ENCODE peak calls at places on chromosome 22, in ten cellular contexts. One of them, this sample, is unnamed.

GRCh38 chr22:35258144-35258988 is 1.1 kb downstream of the HMGXB4 start:
- DNase-seq in activated naive CD4-positive, alpha-beta T cell treated with anti-CD3 and anti-CD28 coated beads, Interleukin-2, amount 10 ng/mL, durations not matched to agents 7 days and 5 days: no peak
- DNase-seq in SK-N-SH: peak; percentile 48
- DNase-seq in tibial nerve: peak; percentile 6
- DNase-seq in iPS DF 6.9: no peak
- DNase-seq in stimulated activated naive CD8-positive, alpha-beta T cell treated with anti-CD3 and anti-CD28 coated beads, Interleukin-15, amount 100 ng/mL, for 72 hours: no peak
- DNase-seq in DMS153: no peak
- DNase-seq in Calu3: peak; percentile 7
- DNase-seq in NB4: peak; percentile 34
- DNase-seq in NAMALWA: no peak
- DNase-seq in this sample: no peak

GRCh38 chr22:34036936-34037335 is 116.7 kb upstream of the LARGE1 start:
- DNase-seq in SK-N-SH: no peak
- DNase-seq in NAMALWA: peak; percentile 15
- DNase-seq in NB4: peak; percentile 28
- DNase-seq in stimulated activated naive CD8-positive, alpha-beta T cell treated with anti-CD3 and anti-CD28 coated beads, Interleukin-15, amount 100 ng/mL, for 72 hours: no peak
- DNase-seq in Calu3: no peak
- DNase-seq in DMS153: no peak
- DNase-seq in iPS DF 6.9: no peak
- DNase-seq in tibial nerve: no peak
- DNase-seq in activated naive CD4-positive, alpha-beta T cell treated with anti-CD3 and anti-CD28 coated beads, Interleukin-2, amount 10 ng/mL, durations not matched to agents 7 days and 5 days: no peak
- DNase-seq in this sample: no peak

GRCh38 chr22:42169055-42169469 is 38.5 kb upstream of the CYP2D6 start:
- DNase-seq in iPS DF 6.9: peak; percentile 64
- DNase-seq in tibial nerve: peak; percentile 81
- DNase-seq in stimulated activated naive CD8-positive, alpha-beta T cell treated with anti-CD3 and anti-CD28 coated beads, Interleukin-15, amount 100 ng/mL, for 72 hours: peak; percentile 75
- DNase-seq in NAMALWA: peak; percentile 85
- DNase-seq in NB4: peak; percentile 78
- DNase-seq in Calu3: peak; percentile 85
- DNase-seq in activated naive CD4-positive, alpha-beta T cell treated with anti-CD3 and anti-CD28 coated beads, Interleukin-2, amount 10 ng/mL, durations not matched to agents 7 days and 5 days: peak; percentile 78
- DNase-seq in SK-N-SH: peak; percentile 84
- DNase-seq in DMS153: peak; percentile 24
- DNase-seq in this sample: peak; percentile 74

GRCh38 chr22:42261266-42261665 is 9.2 kb downstream of the TCF20 start:
- DNase-seq in DMS153: no peak
- DNase-seq in Calu3: no peak
- DNase-seq in NB4: no peak
- DNase-seq in activated naive CD4-positive, alpha-beta T cell treated with anti-CD3 and anti-CD28 coated beads, Interleukin-2, amount 10 ng/mL, durations not matched to agents 7 days and 5 days: no peak
- DNase-seq in iPS DF 6.9: no peak
- DNase-seq in stimulated activated naive CD8-positive, alpha-beta T cell treated with anti-CD3 and anti-CD28 coated beads, Interleukin-15, amount 100 ng/mL, for 72 hours: no peak
- DNase-seq in SK-N-SH: no peak
- DNase-seq in NAMALWA: no peak
- DNase-seq in tibial nerve: no peak
- DNase-seq in this sample: no peak

GRCh38 chr22:24327827-24328226 is 57.2 kb downstream of the SPECC1L start:
- DNase-seq in Calu3: no peak
- DNase-seq in SK-N-SH: no peak
- DNase-seq in tibial nerve: no peak
- DNase-seq in iPS DF 6.9: no peak
- DNase-seq in activated naive CD4-positive, alpha-beta T cell treated with anti-CD3 and anti-CD28 coated beads, Interleukin-2, amount 10 ng/mL, durations not matched to agents 7 days and 5 days: no peak
- DNase-seq in NB4: peak; percentile 8
- DNase-seq in NAMALWA: no peak
- DNase-seq in stimulated activated naive CD8-positive, alpha-beta T cell treated with anti-CD3 and anti-CD28 coated beads, Interleukin-15, amount 100 ng/mL, for 72 hours: no peak
- DNase-seq in DMS153: no peak
- DNase-seq in this sample: no peak

GRCh38 chr22:27443315-27443714 is 358.2 kb downstream of the MN1 start:
- DNase-seq in activated naive CD4-positive, alpha-beta T cell treated with anti-CD3 and anti-CD28 coated beads, Interleukin-2, amount 10 ng/mL, durations not matched to agents 7 days and 5 days: no peak
- DNase-seq in iPS DF 6.9: no peak
- DNase-seq in NB4: no peak
- DNase-seq in DMS153: no peak
- DNase-seq in NAMALWA: no peak
- DNase-seq in tibial nerve: no peak
- DNase-seq in Calu3: no peak
- DNase-seq in stimulated activated naive CD8-positive, alpha-beta T cell treated with anti-CD3 and anti-CD28 coated beads, Interleukin-15, amount 100 ng/mL, for 72 hours: no peak
- DNase-seq in SK-N-SH: no peak
- DNase-seq in this sample: no peak

GRCh38 chr22:32050678-32051515 is 7.8 kb downstream of the SLC5A1 start:
- DNase-seq in NB4: peak; percentile 93
- DNase-seq in stimulated activated naive CD8-positive, alpha-beta T cell treated with anti-CD3 and anti-CD28 coated beads, Interleukin-15, amount 100 ng/mL, for 72 hours: peak; percentile 93
- DNase-seq in NAMALWA: no peak
- DNase-seq in Calu3: peak; percentile 79
- DNase-seq in tibial nerve: peak; percentile 22
- DNase-seq in SK-N-SH: no peak
- DNase-seq in activated naive CD4-positive, alpha-beta T cell treated with anti-CD3 and anti-CD28 coated beads, Interleukin-2, amount 10 ng/mL, durations not matched to agents 7 days and 5 days: peak; percentile 56
- DNase-seq in DMS153: peak; percentile 84
- DNase-seq in iPS DF 6.9: no peak
- DNase-seq in this sample: peak; percentile 52

GRCh38 chr22:43272869-43273318 is 70.3 kb downstream of the SCUBE1 start:
- DNase-seq in iPS DF 6.9: no peak
- DNase-seq in tibial nerve: no peak
- DNase-seq in SK-N-SH: no peak
- DNase-seq in NAMALWA: no peak
- DNase-seq in Calu3: no peak
- DNase-seq in NB4: no peak
- DNase-seq in stimulated activated naive CD8-positive, alpha-beta T cell treated with anti-CD3 and anti-CD28 coated beads, Interleukin-15, amount 100 ng/mL, for 72 hours: no peak
- DNase-seq in activated naive CD4-positive, alpha-beta T cell treated with anti-CD3 and anti-CD28 coated beads, Interleukin-2, amount 10 ng/mL, durations not matched to agents 7 days and 5 days: no peak
- DNase-seq in DMS153: no peak
- DNase-seq in this sample: no peak

GRCh38 chr22:21009638-21010425 is 5.1 kb upstream of the P2RX6 start:
- DNase-seq in NAMALWA: peak; percentile 63
- DNase-seq in Calu3: peak; percentile 47
- DNase-seq in stimulated activated naive CD8-positive, alpha-beta T cell treated with anti-CD3 and anti-CD28 coated beads, Interleukin-15, amount 100 ng/mL, for 72 hours: no peak
- DNase-seq in activated naive CD4-positive, alpha-beta T cell treated with anti-CD3 and anti-CD28 coated beads, Interleukin-2, amount 10 ng/mL, durations not matched to agents 7 days and 5 days: peak; percentile 74
- DNase-seq in iPS DF 6.9: peak; percentile 39
- DNase-seq in SK-N-SH: no peak
- DNase-seq in NB4: peak; percentile 77
- DNase-seq in tibial nerve: no peak
- DNase-seq in DMS153: no peak
- DNase-seq in this sample: peak; percentile 49

GRCh38 chr22:42320463-42321416 is 50.3 kb upstream of the TCF20 start:
- DNase-seq in Calu3: no peak
- DNase-seq in NAMALWA: no peak
- DNase-seq in activated naive CD4-positive, alpha-beta T cell treated with anti-CD3 and anti-CD28 coated beads, Interleukin-2, amount 10 ng/mL, durations not matched to agents 7 days and 5 days: no peak
- DNase-seq in stimulated activated naive CD8-positive, alpha-beta T cell treated with anti-CD3 and anti-CD28 coated beads, Interleukin-15, amount 100 ng/mL, for 72 hours: no peak
- DNase-seq in DMS153: peak; percentile 66
- DNase-seq in tibial nerve: no peak
- DNase-seq in SK-N-SH: no peak
- DNase-seq in iPS DF 6.9: no peak
- DNase-seq in NB4: no peak
- DNase-seq in this sample: no peak

GRCh38 chr22:30204742-30205111 is 41.8 kb downstream of the LIF start:
- DNase-seq in NAMALWA: no peak
- DNase-seq in NB4: no peak
- DNase-seq in SK-N-SH: peak; percentile 80
- DNase-seq in activated naive CD4-positive, alpha-beta T cell treated with anti-CD3 and anti-CD28 coated beads, Interleukin-2, amount 10 ng/mL, durations not matched to agents 7 days and 5 days: peak; percentile 5
- DNase-seq in tibial nerve: no peak
- DNase-seq in stimulated activated naive CD8-positive, alpha-beta T cell treated with anti-CD3 and anti-CD28 coated beads, Interleukin-15, amount 100 ng/mL, for 72 hours: no peak
- DNase-seq in Calu3: no peak
- DNase-seq in iPS DF 6.9: no peak
- DNase-seq in DMS153: no peak
- DNase-seq in this sample: no peak

GRCh38 chr22:43230983-43231723 is 44.2 kb upstream of the TTLL12 start:
- DNase-seq in stimulated activated naive CD8-positive, alpha-beta T cell treated with anti-CD3 and anti-CD28 coated beads, Interleukin-15, amount 100 ng/mL, for 72 hours: peak; percentile 65
- DNase-seq in NAMALWA: peak; percentile 75
- DNase-seq in SK-N-SH: peak; percentile 79
- DNase-seq in iPS DF 6.9: peak; percentile 76
- DNase-seq in DMS153: peak; percentile 47
- DNase-seq in activated naive CD4-positive, alpha-beta T cell treated with anti-CD3 and anti-CD28 coated beads, Interleukin-2, amount 10 ng/mL, durations not matched to agents 7 days and 5 days: peak; percentile 80
- DNase-seq in Calu3: peak; percentile 81
- DNase-seq in NB4: peak; percentile 68
- DNase-seq in tibial nerve: peak; percentile 43
- DNase-seq in this sample: peak; percentile 64

GRCh38 chr22:42273855-42274451 is 3.5 kb upstream of the TCF20 start:
- DNase-seq in Calu3: no peak
- DNase-seq in iPS DF 6.9: no peak
- DNase-seq in activated naive CD4-positive, alpha-beta T cell treated with anti-CD3 and anti-CD28 coated beads, Interleukin-2, amount 10 ng/mL, durations not matched to agents 7 days and 5 days: no peak
- DNase-seq in DMS153: no peak
- DNase-seq in SK-N-SH: no peak
- DNase-seq in NAMALWA: no peak
- DNase-seq in tibial nerve: no peak
- DNase-seq in stimulated activated naive CD8-positive, alpha-beta T cell treated with anti-CD3 and anti-CD28 coated beads, Interleukin-15, amount 100 ng/mL, for 72 hours: no peak
- DNase-seq in NB4: peak; percentile 53
- DNase-seq in this sample: no peak

GRCh38 chr22:44063462-44064371 is 39.6 kb downstream of the PARVB start:
- DNase-seq in NAMALWA: no peak
- DNase-seq in DMS153: no peak
- DNase-seq in tibial nerve: no peak
- DNase-seq in stimulated activated naive CD8-positive, alpha-beta T cell treated with anti-CD3 and anti-CD28 coated beads, Interleukin-15, amount 100 ng/mL, for 72 hours: no peak
- DNase-seq in NB4: peak; percentile 37
- DNase-seq in iPS DF 6.9: no peak
- DNase-seq in activated naive CD4-positive, alpha-beta T cell treated with anti-CD3 and anti-CD28 coated beads, Interleukin-2, amount 10 ng/mL, durations not matched to agents 7 days and 5 days: no peak
- DNase-seq in SK-N-SH: no peak
- DNase-seq in Calu3: no peak
- DNase-seq in this sample: no peak

GRCh38 chr22:21865041-21865440 is 2.4 kb downstream of the MAPK1 start:
- DNase-seq in NAMALWA: no peak
- DNase-seq in tibial nerve: peak; percentile 83
- DNase-seq in stimulated activated naive CD8-positive, alpha-beta T cell treated with anti-CD3 and anti-CD28 coated beads, Interleukin-15, amount 100 ng/mL, for 72 hours: peak; percentile 32
- DNase-seq in DMS153: no peak
- DNase-seq in SK-N-SH: peak; percentile 54
- DNase-seq in activated naive CD4-positive, alpha-beta T cell treated with anti-CD3 and anti-CD28 coated beads, Interleukin-2, amount 10 ng/mL, durations not matched to agents 7 days and 5 days: no peak
- DNase-seq in Calu3: no peak
- DNase-seq in NB4: peak; percentile 22
- DNase-seq in iPS DF 6.9: no peak
- DNase-seq in this sample: peak; percentile 42

GRCh38 chr22:48979482-48979881 is 848.2 kb downstream of the BRD1 start:
- DNase-seq in stimulated activated naive CD8-positive, alpha-beta T cell treated with anti-CD3 and anti-CD28 coated beads, Interleukin-15, amount 100 ng/mL, for 72 hours: no peak
- DNase-seq in tibial nerve: no peak
- DNase-seq in Calu3: no peak
- DNase-seq in SK-N-SH: no peak
- DNase-seq in DMS153: peak; percentile 82
- DNase-seq in NB4: peak; percentile 22
- DNase-seq in activated naive CD4-positive, alpha-beta T cell treated with anti-CD3 and anti-CD28 coated beads, Interleukin-2, amount 10 ng/mL, durations not matched to agents 7 days and 5 days: no peak
- DNase-seq in NAMALWA: peak; percentile 22
- DNase-seq in iPS DF 6.9: no peak
- DNase-seq in this sample: no peak

GRCh38 chr22:45320326-45320976 is 10.7 kb downstream of the FAM118A start:
- DNase-seq in SK-N-SH: no peak
- DNase-seq in NAMALWA: no peak
- DNase-seq in activated naive CD4-positive, alpha-beta T cell treated with anti-CD3 and anti-CD28 coated beads, Interleukin-2, amount 10 ng/mL, durations not matched to agents 7 days and 5 days: no peak
- DNase-seq in stimulated activated naive CD8-positive, alpha-beta T cell treated with anti-CD3 and anti-CD28 coated beads, Interleukin-15, amount 100 ng/mL, for 72 hours: peak; percentile 31
- DNase-seq in tibial nerve: peak; percentile 28
- DNase-seq in NB4: no peak
- DNase-seq in Calu3: no peak
- DNase-seq in iPS DF 6.9: no peak
- DNase-seq in DMS153: no peak
- DNase-seq in this sample: no peak

GRCh38 chr22:36144886-36145541 is 15.5 kb downstream of the APOL3 start:
- DNase-seq in NAMALWA: peak; percentile 53
- DNase-seq in SK-N-SH: peak; percentile 57
- DNase-seq in tibial nerve: peak; percentile 55
- DNase-seq in stimulated activated naive CD8-positive, alpha-beta T cell treated with anti-CD3 and anti-CD28 coated beads, Interleukin-15, amount 100 ng/mL, for 72 hours: no peak
- DNase-seq in Calu3: peak; percentile 61
- DNase-seq in DMS153: peak; percentile 72
- DNase-seq in iPS DF 6.9: peak; percentile 39
- DNase-seq in NB4: peak; percentile 54
- DNase-seq in activated naive CD4-positive, alpha-beta T cell treated with anti-CD3 and anti-CD28 coated beads, Interleukin-2, amount 10 ng/mL, durations not matched to agents 7 days and 5 days: peak; percentile 53
- DNase-seq in this sample: peak; percentile 67

GRCh38 chr22:45311033-45311531 is 1.3 kb downstream of the FAM118A start:
- DNase-seq in iPS DF 6.9: no peak
- DNase-seq in tibial nerve: no peak
- DNase-seq in stimulated activated naive CD8-positive, alpha-beta T cell treated with anti-CD3 and anti-CD28 coated beads, Interleukin-15, amount 100 ng/mL, for 72 hours: no peak
- DNase-seq in DMS153: no peak
- DNase-seq in SK-N-SH: no peak
- DNase-seq in NAMALWA: no peak
- DNase-seq in Calu3: no peak
- DNase-seq in activated naive CD4-positive, alpha-beta T cell treated with anti-CD3 and anti-CD28 coated beads, Interleukin-2, amount 10 ng/mL, durations not matched to agents 7 days and 5 days: no peak
- DNase-seq in NB4: no peak
- DNase-seq in this sample: no peak

GRCh38 chr22:20979243-20979809 is 2.8 kb upstream of the LZTR1 start:
- DNase-seq in iPS DF 6.9: no peak
- DNase-seq in tibial nerve: no peak
- DNase-seq in NB4: no peak
- DNase-seq in stimulated activated naive CD8-positive, alpha-beta T cell treated with anti-CD3 and anti-CD28 coated beads, Interleukin-15, amount 100 ng/mL, for 72 hours: peak; percentile 66
- DNase-seq in DMS153: peak; percentile 67
- DNase-seq in SK-N-SH: peak; percentile 70
- DNase-seq in NAMALWA: peak; percentile 35
- DNase-seq in Calu3: peak; percentile 28
- DNase-seq in activated naive CD4-positive, alpha-beta T cell treated with anti-CD3 and anti-CD28 coated beads, Interleukin-2, amount 10 ng/mL, durations not matched to agents 7 days and 5 days: peak; percentile 80
- DNase-seq in this sample: peak; percentile 77

GRCh38 chr22:49480896-49481650 is 346.6 kb downstream of the BRD1 start:
- DNase-seq in DMS153: no peak
- DNase-seq in stimulated activated naive CD8-positive, alpha-beta T cell treated with anti-CD3 and anti-CD28 coated beads, Interleukin-15, amount 100 ng/mL, for 72 hours: no peak
- DNase-seq in tibial nerve: no peak
- DNase-seq in NAMALWA: no peak
- DNase-seq in Calu3: no peak
- DNase-seq in activated naive CD4-positive, alpha-beta T cell treated with anti-CD3 and anti-CD28 coated beads, Interleukin-2, amount 10 ng/mL, durations not matched to agents 7 days and 5 days: no peak
- DNase-seq in NB4: peak; percentile 54
- DNase-seq in iPS DF 6.9: no peak
- DNase-seq in SK-N-SH: no peak
- DNase-seq in this sample: no peak

GRCh38 chr22:45462034-45462655 is 40.5 kb upstream of the FBLN1 start:
- DNase-seq in SK-N-SH: no peak
- DNase-seq in tibial nerve: no peak
- DNase-seq in iPS DF 6.9: peak; percentile 13
- DNase-seq in NB4: peak; percentile 38
- DNase-seq in NAMALWA: peak; percentile 47
- DNase-seq in stimulated activated naive CD8-positive, alpha-beta T cell treated with anti-CD3 and anti-CD28 coated beads, Interleukin-15, amount 100 ng/mL, for 72 hours: no peak
- DNase-seq in DMS153: peak; percentile 4
- DNase-seq in activated naive CD4-positive, alpha-beta T cell treated with anti-CD3 and anti-CD28 coated beads, Interleukin-2, amount 10 ng/mL, durations not matched to agents 7 days and 5 days: no peak
- DNase-seq in Calu3: no peak
- DNase-seq in this sample: no peak

GRCh38 chr22:22576244-22576988 is 17.4 kb upstream of the PRAME start:
- DNase-seq in Calu3: peak; percentile 81
- DNase-seq in iPS DF 6.9: no peak
- DNase-seq in SK-N-SH: peak; percentile 79
- DNase-seq in stimulated activated naive CD8-positive, alpha-beta T cell treated with anti-CD3 and anti-CD28 coated beads, Interleukin-15, amount 100 ng/mL, for 72 hours: peak; percentile 23
- DNase-seq in NB4: peak; percentile 55
- DNase-seq in DMS153: peak; percentile 9
- DNase-seq in tibial nerve: peak; percentile 19
- DNase-seq in NAMALWA: peak; percentile 40
- DNase-seq in activated naive CD4-positive, alpha-beta T cell treated with anti-CD3 and anti-CD28 coated beads, Interleukin-2, amount 10 ng/mL, durations not matched to agents 7 days and 5 days: peak; percentile 51
- DNase-seq in this sample: peak; percentile 30

GRCh38 chr22:27108425-27109114 is 451.2 kb downstream of the MIAT start:
- DNase-seq in stimulated activated naive CD8-positive, alpha-beta T cell treated with anti-CD3 and anti-CD28 coated beads, Interleukin-15, amount 100 ng/mL, for 72 hours: no peak
- DNase-seq in Calu3: no peak
- DNase-seq in activated naive CD4-positive, alpha-beta T cell treated with anti-CD3 and anti-CD28 coated beads, Interleukin-2, amount 10 ng/mL, durations not matched to agents 7 days and 5 days: no peak
- DNase-seq in SK-N-SH: peak; percentile 69
- DNase-seq in iPS DF 6.9: no peak
- DNase-seq in NAMALWA: no peak
- DNase-seq in DMS153: peak; percentile 30
- DNase-seq in tibial nerve: peak; percentile 71
- DNase-seq in NB4: no peak
- DNase-seq in this sample: peak; percentile 63

GRCh38 chr22:20526628-20527355 is 19.4 kb downstream of the MED15 start:
- DNase-seq in iPS DF 6.9: no peak
- DNase-seq in NB4: no peak
- DNase-seq in SK-N-SH: no peak
- DNase-seq in stimulated activated naive CD8-positive, alpha-beta T cell treated with anti-CD3 and anti-CD28 coated beads, Interleukin-15, amount 100 ng/mL, for 72 hours: no peak
- DNase-seq in DMS153: no peak
- DNase-seq in tibial nerve: no peak
- DNase-seq in activated naive CD4-positive, alpha-beta T cell treated with anti-CD3 and anti-CD28 coated beads, Interleukin-2, amount 10 ng/mL, durations not matched to agents 7 days and 5 days: no peak
- DNase-seq in NAMALWA: no peak
- DNase-seq in Calu3: no peak
- DNase-seq in this sample: no peak

GRCh38 chr22:49395617-49396016 is 432.1 kb downstream of the BRD1 start:
- DNase-seq in DMS153: no peak
- DNase-seq in stimulated activated naive CD8-positive, alpha-beta T cell treated with anti-CD3 and anti-CD28 coated beads, Interleukin-15, amount 100 ng/mL, for 72 hours: no peak
- DNase-seq in iPS DF 6.9: no peak
- DNase-seq in NB4: no peak
- DNase-seq in activated naive CD4-positive, alpha-beta T cell treated with anti-CD3 and anti-CD28 coated beads, Interleukin-2, amount 10 ng/mL, durations not matched to agents 7 days and 5 days: no peak
- DNase-seq in Calu3: no peak
- DNase-seq in NAMALWA: no peak
- DNase-seq in tibial nerve: no peak
- DNase-seq in SK-N-SH: no peak
- DNase-seq in this sample: no peak

GRCh38 chr22:39808087-39808486 is 85.5 kb downstream of the ENTHD1 start:
- DNase-seq in DMS153: no peak
- DNase-seq in stimulated activated naive CD8-positive, alpha-beta T cell treated with anti-CD3 and anti-CD28 coated beads, Interleukin-15, amount 100 ng/mL, for 72 hours: peak; percentile 20
- DNase-seq in NB4: peak; percentile 51
- DNase-seq in tibial nerve: no peak
- DNase-seq in iPS DF 6.9: peak; percentile 16
- DNase-seq in SK-N-SH: peak; percentile 4
- DNase-seq in NAMALWA: peak; percentile 42
- DNase-seq in Calu3: peak; percentile 56
- DNase-seq in activated naive CD4-positive, alpha-beta T cell treated with anti-CD3 and anti-CD28 coated beads, Interleukin-2, amount 10 ng/mL, durations not matched to agents 7 days and 5 days: peak; percentile 39
- DNase-seq in this sample: no peak

GRCh38 chr22:20154602-20155183 is 3.8 kb upstream of the CCDC188 start:
- DNase-seq in SK-N-SH: peak; percentile 87
- DNase-seq in DMS153: no peak
- DNase-seq in activated naive CD4-positive, alpha-beta T cell treated with anti-CD3 and anti-CD28 coated beads, Interleukin-2, amount 10 ng/mL, durations not matched to agents 7 days and 5 days: no peak
- DNase-seq in NAMALWA: no peak
- DNase-seq in NB4: peak; percentile 26
- DNase-seq in tibial nerve: no peak
- DNase-seq in iPS DF 6.9: no peak
- DNase-seq in stimulated activated naive CD8-positive, alpha-beta T cell treated with anti-CD3 and anti-CD28 coated beads, Interleukin-15, amount 100 ng/mL, for 72 hours: no peak
- DNase-seq in Calu3: no peak
- DNase-seq in this sample: no peak